ENCODE peak calls at places on chromosomes 7 and 10, in nine cellular contexts. R is HFFc6, B is uterus, U is astrocyte of the cerebellum, J is cardiac fibroblast, T is RWPE1, H is WTC11, S is testis, Z is pancreas. O is an unnamed sample.

GRCh38 chr7:155560982-155561686 is 14.8 kb upstream of the CNPY1 start:
- DNase-seq in H (no peak), B (no peak), R (no peak), J (no peak), U (no peak), S (no peak), T (no peak), Z (no peak), O (no peak)

GRCh38 chr10:75211007-75211735 is 575 bp downstream of the VDAC2 start:
- DNase-seq in B (no peak), J (peak; percentile 55), R (peak; percentile 51), Z (no peak), T (peak; percentile 52), H (no peak), U (no peak), S (peak; percentile 62), O (no peak)

GRCh38 chr7:125465527-125465926 is 535.9 kb upstream of the POT1 start:
- DNase-seq in S (no peak), Z (no peak), H (no peak), T (no peak), J (no peak), U (no peak), B (no peak), R (no peak), O (no peak)

GRCh38 chr10:78925800-78926319 is 142.9 kb upstream of the ZMIZ1 start:
- DNase-seq in U (peak; percentile 79), Z (no peak), R (peak; percentile 94), H (no peak), T (peak; percentile 94), B (no peak), J (peak; percentile 96), S (no peak), O (no peak)

GRCh38 chr7:36979810-36980248 is 255.5 kb upstream of the AOAH start:
- DNase-seq in B (peak; percentile 56), Z (no peak), H (no peak), J (peak; percentile 72), U (peak; percentile 34), T (no peak), S (peak; percentile 38), R (no peak), O (no peak)

GRCh38 chr7:142880886-142881505 is 4.5 kb downstream of the TRPV6 start:
- DNase-seq in J (peak; percentile 29), T (peak; percentile 21), R (peak; percentile 6), H (peak; percentile 72), U (no peak), S (peak; percentile 54), B (peak; percentile 10), Z (no peak), O (no peak)

GRCh38 chr7:50940621-50941020 is 157.9 kb upstream of the GRB10 start:
- DNase-seq in H (no peak), B (no peak), U (peak; percentile 31), T (no peak), J (peak; percentile 9), S (no peak), Z (no peak), R (peak; percentile 33), O (no peak)

GRCh38 chr7:378551-379455 is 88.8 kb downstream of the FOXL3 start:
- DNase-seq in T (no peak), U (no peak), J (no peak), B (peak; percentile 12), H (peak; percentile 15), R (no peak), Z (peak; percentile 46), S (peak; percentile 16), O (no peak)

GRCh38 chr7:17474724-17475344 is 176.4 kb downstream of the AHR start:
- DNase-seq in B (no peak), U (no peak), R (no peak), J (no peak), S (peak; percentile 29), H (peak; percentile 38), Z (no peak), T (no peak), O (peak; percentile 23)

GRCh38 chr7:73890541-73891147 is 29.7 kb downstream of the TMEM270 start:
- DNase-seq in S (no peak), B (no peak), Z (no peak), J (no peak), T (no peak), U (peak; percentile 46), H (no peak), R (no peak), O (no peak)

GRCh38 chr7:29457565-29457971 is 106.1 kb upstream of the PRR15 start:
- DNase-seq in H (no peak), T (no peak), U (no peak), S (no peak), Z (no peak), B (peak; percentile 21), R (peak; percentile 50), J (peak; percentile 49), O (no peak)

GRCh38 chr10:42984035-42984610 is 92.7 kb upstream of the RET start:
- DNase-seq in B (no peak), Z (no peak), T (no peak), H (no peak), U (no peak), R (no peak), J (no peak), S (no peak), O (peak; percentile 4)

GRCh38 chr7:4681922-4682620 is at the start of gene FOXK1:
- DNase-seq in U (no peak), H (peak; percentile 63), S (peak; percentile 70), Z (peak; percentile 83), R (peak; percentile 40), T (peak; percentile 69), B (peak; percentile 78), J (peak; percentile 82), O (peak; percentile 89)

GRCh38 chr7:152760384-152761115 is 998 bp downstream of the ACTR3B start:
- DNase-seq in S (no peak), B (no peak), Z (no peak), U (no peak), J (peak; percentile 3), H (no peak), R (peak; percentile 41), T (no peak), O (no peak)

GRCh38 chr10:71084061-71084817 is 128.1 kb upstream of the UNC5B start:
- DNase-seq in B (no peak), Z (no peak), U (no peak), S (peak; percentile 0), J (no peak), R (no peak), H (peak; percentile 5), T (no peak), O (no peak)

GRCh38 chr10:28139138-28139537 is 140.3 kb upstream of the ODAD2 start:
- DNase-seq in J (peak; percentile 26), T (no peak), B (no peak), U (no peak), S (no peak), H (no peak), Z (no peak), R (peak; percentile 66), O (no peak)

GRCh38 chr7:115704884-115705283 is 325.7 kb downstream of the TFEC start:
- DNase-seq in H (no peak), T (no peak), J (no peak), Z (no peak), B (no peak), R (no peak), S (no peak), U (no peak), O (no peak)

GRCh38 chr10:131149111-131149510 is 162.4 kb downstream of the TCERG1L start:
- DNase-seq in J (no peak), B (no peak), U (no peak), T (no peak), Z (no peak), R (no peak), H (no peak), S (no peak), O (no peak)

GRCh38 chr7:106793015-106793651 is 71.9 kb upstream of the PIK3CG start:
- DNase-seq in U (peak; percentile 24), H (no peak), J (peak; percentile 18), R (no peak), S (no peak), T (peak; percentile 59), B (no peak), Z (no peak), O (no peak)

GRCh38 chr7:88302486-88302885 is 4.2 kb downstream of the STEAP4 start:
- DNase-seq in T (no peak), R (no peak), J (no peak), H (no peak), S (no peak), Z (no peak), U (no peak), B (no peak), O (no peak)

DNA sequence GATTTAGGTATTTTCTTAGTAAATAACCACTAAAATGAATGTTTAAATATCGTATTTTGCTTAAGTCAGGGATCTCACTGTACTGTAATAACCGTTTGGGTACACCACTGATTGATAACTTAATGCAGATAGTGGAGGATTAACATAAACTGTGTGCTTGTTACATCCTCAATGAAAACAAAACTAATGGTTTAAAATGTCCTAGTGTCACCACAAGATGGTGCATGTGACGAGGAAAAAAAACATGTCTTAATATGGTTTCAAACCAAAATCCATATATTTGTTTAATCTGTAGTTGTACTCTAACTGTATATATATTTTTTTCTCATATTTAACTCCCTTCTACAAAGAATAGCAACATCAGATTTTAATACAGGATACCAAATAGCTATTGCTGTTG is 19.2 kb downstream of the ARMC10 start:
- DNase-seq in R (no peak), J (peak; percentile 17), H (no peak), Z (no peak), B (no peak), U (no peak), T (no peak), S (no peak), O (no peak)
- TF ChIP-seq CTCF in R (peak; percentile 39), J (peak; percentile 1), H (no peak), Z (no peak), B (no peak), U (no peak), T (no peak), S (peak; percentile 11), O (no peak)

GRCh38 chr7:137440434-137440830 is 96.9 kb upstream of the PTN start:
- DNase-seq in H (no peak), S (no peak), Z (no peak), R (no peak), U (no peak), J (no peak), B (no peak), T (no peak), O (no peak)
- TF ChIP-seq CTCF in H (no peak), S (no peak), Z (no peak), R (no peak), U (no peak), J (no peak), B (no peak), T (no peak), O (no peak)

DNA sequence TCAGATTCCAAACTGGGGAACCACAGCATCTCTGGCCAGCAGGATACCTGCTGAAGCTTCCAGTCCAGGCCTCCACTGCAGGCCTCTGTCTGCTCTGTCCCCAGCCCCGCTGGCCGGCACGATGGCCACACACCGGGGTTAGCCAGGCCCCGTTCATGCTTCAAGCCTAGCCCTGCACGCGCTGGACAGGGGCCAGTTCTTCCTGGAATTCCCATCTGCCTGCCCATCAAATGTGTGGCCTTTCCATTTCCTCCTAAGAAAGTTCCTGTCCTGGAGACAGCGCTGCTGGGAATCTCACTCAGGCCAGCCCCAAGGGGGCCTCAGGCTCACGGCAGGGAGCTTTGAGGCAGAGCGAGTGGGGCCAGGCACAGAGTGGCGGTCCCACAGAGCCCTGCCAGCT is 18.0 kb downstream of the SH2B2 start:
- DNase-seq in J (no peak), H (no peak), U (no peak), T (no peak), B (no peak), S (no peak), R (no peak), Z (no peak), O (no peak)
- TF ChIP-seq CTCF in J (no peak), H (no peak), U (no peak), T (no peak), B (no peak), S (no peak), R (no peak), Z (no peak), O (no peak)

GRCh38 chr7:30702200-30702599 is 19.9 kb upstream of the CRHR2 start:
- DNase-seq in Z (no peak), J (peak; percentile 25), B (no peak), U (no peak), T (no peak), R (no peak), H (no peak), S (no peak), O (no peak)
- TF ChIP-seq CTCF in Z (no peak), J (peak; percentile 15), B (no peak), U (no peak), T (no peak), R (peak; percentile 24), H (peak; percentile 22), S (no peak), O (no peak)

O was measured in glutamatergic neuron.